ENCODE peak calls at places on chromosomes 6 and 20, in six cellular contexts. K is H54, R is non-pigmented ciliary epithelial cell, D is H7, W is osteoblast, U is AML-193. Z is an unnamed sample.

GRCh38 chr6:147774856-147775255 is 266.4 kb downstream of the SAMD5 start:
- DNase-seq in K (no peak), R (no peak), D (peak), W (no peak), U (no peak), Z (no peak)

GRCh38 chr6:80161438-80161837 is 55.0 kb downstream of the BCKDHB start:
- DNase-seq in K (no peak), R (no peak), D (peak), W (no peak), U (no peak), Z (no peak)

GRCh38 chr6:168849459-168849858 is 404.2 kb downstream of the THBS2 start:
- DNase-seq in K (no peak), R (no peak), D (no peak), W (no peak), U (no peak), Z (no peak)

GRCh38 chr20:52655365-52655764 is 316.8 kb upstream of the TSHZ2 start:
- DNase-seq in K (no peak), R (no peak), D (no peak), W (no peak), U (no peak), Z (no peak)

GRCh38 chr6:10733151-10733715 is 10.4 kb downstream of the TMEM14C start:
- DNase-seq in K (no peak), R (no peak), D (peak), W (no peak), U (no peak), Z (no peak)

GRCh38 chr6:134797400-134798113 is 152.3 kb downstream of the ALDH8A1 start:
- DNase-seq in K (no peak), R (no peak), D (no peak), W (no peak), U (no peak), Z (no peak)

GRCh38 chr6:135887069-135887468 is 35.6 kb downstream of the PDE7B start:
- DNase-seq in K (no peak), R (no peak), D (no peak), W (no peak), U (no peak), Z (no peak)

GRCh38 chr20:35768731-35769664 is 2.8 kb upstream of the PHF20 start:
- DNase-seq in K (peak), R (peak), D (peak), W (peak), U (peak), Z (peak)

GRCh38 chr20:1809611-1810510 is 85.3 kb upstream of the SIRPA start:
- DNase-seq in K (peak), R (no peak), D (no peak), W (peak), U (no peak), Z (no peak)

GRCh38 chr6:15430181-15430580 is 184.3 kb downstream of the JARID2 start:
- DNase-seq in K (no peak), R (no peak), D (no peak), W (no peak), U (no peak), Z (no peak)

GRCh38 chr6:149862901-149863595 is 1.1 kb downstream of the LRP11 start:
- DNase-seq in K (peak), R (no peak), D (peak), W (peak), U (peak), Z (no peak)

GRCh38 chr6:71403422-71404134 is 115.0 kb downstream of the OGFRL1 start:
- DNase-seq in K (no peak), R (no peak), D (no peak), W (no peak), U (no peak), Z (no peak)

GRCh38 chr6:4640139-4640538 is 136.1 kb upstream of the CDYL start:
- DNase-seq in K (no peak), R (no peak), D (no peak), W (peak), U (no peak), Z (no peak)

GRCh38 chr6:130421567-130421966 is 55.8 kb downstream of the TMEM200A start:
- DNase-seq in K (no peak), R (peak), D (no peak), W (no peak), U (no peak), Z (no peak)

GRCh38 chr6:139857143-139857542 is 482.7 kb upstream of the CITED2 start:
- DNase-seq in K (no peak), R (no peak), D (no peak), W (no peak), U (no peak), Z (no peak)

GRCh38 chr20:32663704-32664351 is 9.9 kb downstream of the C20orf203 start:
- DNase-seq in K (no peak), R (no peak), D (peak), W (peak), U (no peak), Z (no peak)